ENCODE peak calls at places on chromosome 11, in five cellular contexts. A is K562, Q is GM12878, J is HepG2, P is H1. F is an unnamed sample. For H3K9me3, the result is how much of the 10 kb centered on the place peaks cover.

GRCh38 chr11:73140213-73141030 is 1.7 kb downstream of the FCHSD2 start:
- DNase-seq in A (peak), Q (no peak), J (no peak), P (peak), F (peak)

GRCh38 chr11:86623041-86623621 is 49.3 kb downstream of the ME3 start:
- DNase-seq in A (no peak), Q (no peak), J (no peak), P (no peak), F (no peak)

GRCh38 chr11:114060402-114061052 is 1.0 kb downstream of the ZBTB16 start:
- DNase-seq in A (no peak), Q (no peak), J (no peak), P (peak), F (no peak)

GRCh38 chr11:85171648-85172257 is 455.4 kb downstream of the DLG2 start:
- DNase-seq in A (no peak), Q (no peak), J (no peak), P (no peak), F (no peak)

GRCh38 chr11:112785717-112786116 is 175.5 kb upstream of the NCAM1 start:
- DNase-seq in A (no peak), Q (no peak), J (no peak), P (no peak), F (no peak)

GRCh38 chr11:75031771-75032549 is 43.2 kb downstream of the NEU3 start:
- DNase-seq in A (peak), Q (no peak), J (peak), P (peak), F (peak)

GRCh38 chr11:121389651-121390050 is 62.5 kb upstream of the SORL1 start:
- DNase-seq in A (no peak), Q (no peak), J (no peak), P (no peak), F (no peak)

GRCh38 chr11:27646051-27646818 is 54.0 kb downstream of the BDNF start:
- DNase-seq in A (no peak), Q (no peak), J (no peak), P (no peak), F (no peak)

GRCh38 chr11:103007521-103007920 is 52.0 kb upstream of the MMP13 start:
- DNase-seq in A (no peak), Q (no peak), J (no peak), P (no peak), F (no peak)

GRCh38 chr11:99773646-99774045 is 752.9 kb downstream of the CNTN5 start:
- DNase-seq in A (no peak), Q (no peak), J (peak), P (no peak), F (peak)

GRCh38 chr11:96124155-96124554 is 200.2 kb upstream of the MTMR2 start:
- DNase-seq in A (no peak), Q (no peak), J (no peak), P (no peak), F (no peak)

DNA sequence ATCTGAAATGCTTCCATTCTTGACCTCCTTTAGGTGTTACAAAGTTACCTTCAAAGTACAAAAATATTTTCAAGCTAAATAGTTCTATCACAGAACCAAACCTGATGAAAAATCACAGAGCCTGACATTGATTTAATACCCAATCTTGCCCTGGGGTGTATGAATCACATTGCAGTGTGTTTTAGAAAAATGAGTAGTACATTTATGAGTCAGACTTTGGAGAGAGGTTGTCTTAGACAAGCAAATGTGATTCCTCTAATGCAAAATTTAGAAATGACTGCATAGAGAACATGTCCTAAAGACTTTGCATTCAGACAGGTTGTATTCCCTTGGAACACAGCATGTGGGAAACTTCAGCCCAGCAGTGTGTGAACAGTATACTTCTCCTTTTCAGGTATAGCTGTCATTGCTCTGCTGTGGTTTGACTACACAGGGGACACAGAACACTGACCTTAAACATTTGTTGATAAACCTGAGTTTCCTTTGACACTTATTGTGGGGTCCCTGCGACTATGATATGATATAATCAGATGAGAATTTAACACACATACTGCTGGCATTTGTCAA is 972.1 kb downstream of the JRKL start:
- DNase-seq in A (no peak), Q (no peak), J (no peak), P (no peak), F (no peak)
- H3K9me3 ChIP-seq in A (under half), Q (under half), J (under half), P (under half), F (under half)

GRCh38 chr11:8639655-8640054 is 42.8 kb downstream of the TRIM66 start:
- DNase-seq in A (no peak), Q (no peak), J (no peak), P (no peak), F (no peak)

GRCh38 chr11:8641332-8641731 is 41.1 kb downstream of the TRIM66 start:
- DNase-seq in A (no peak), Q (no peak), J (no peak), P (no peak), F (no peak)

GRCh38 chr11:8640305-8640932 is 42.0 kb downstream of the TRIM66 start:
- DNase-seq in A (no peak), Q (no peak), J (no peak), P (peak), F (no peak)

GRCh38 chr11:8636127-8636526 is 42.1 kb upstream of the STK33 start:
- DNase-seq in A (no peak), Q (no peak), J (no peak), P (no peak), F (no peak)

DNA sequence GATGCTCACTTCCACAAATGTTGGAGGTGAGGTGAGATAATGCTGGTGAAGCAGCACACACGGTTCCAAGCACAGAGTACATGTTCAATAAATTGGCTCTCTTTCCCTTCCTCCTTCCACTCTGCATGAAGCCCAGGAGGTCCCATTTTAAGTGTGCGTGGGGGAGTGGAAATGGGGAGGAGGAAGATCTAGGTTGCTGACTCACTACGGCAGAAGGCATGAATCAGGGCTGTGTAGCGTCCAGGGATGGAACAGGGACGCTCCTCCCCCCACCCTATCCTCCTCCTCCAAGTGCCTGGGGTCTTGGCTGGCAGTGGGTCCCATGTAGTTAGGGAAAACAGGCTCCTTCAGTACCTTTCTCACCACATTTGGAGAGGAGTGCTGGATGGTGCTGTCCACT is 44.2 kb downstream of the TRIM66 start:
- DNase-seq in A (peak), Q (no peak), J (no peak), P (no peak), F (no peak)
- TF ChIP-seq HDAC2 in A (no peak), Q (no peak), J (no peak), P (no peak), F (no peak)

GRCh38 chr11:108207683-108208060 is 14.8 kb downstream of the NPAT start:
- DNase-seq in A (no peak), Q (no peak), J (no peak), P (no peak), F (no peak)
- H3K9me3 ChIP-seq in A (under half), Q (half or more), J (under half), P (under half), F (under half)

GRCh38 chr11:23772081-23772480 is 724.8 kb upstream of the LUZP2 start:
- DNase-seq in A (no peak), Q (no peak), J (no peak), P (no peak), F (no peak)
- TF ChIP-seq HDAC2 in A (no peak), Q (no peak), J (no peak), P (no peak), F (no peak)

DNA sequence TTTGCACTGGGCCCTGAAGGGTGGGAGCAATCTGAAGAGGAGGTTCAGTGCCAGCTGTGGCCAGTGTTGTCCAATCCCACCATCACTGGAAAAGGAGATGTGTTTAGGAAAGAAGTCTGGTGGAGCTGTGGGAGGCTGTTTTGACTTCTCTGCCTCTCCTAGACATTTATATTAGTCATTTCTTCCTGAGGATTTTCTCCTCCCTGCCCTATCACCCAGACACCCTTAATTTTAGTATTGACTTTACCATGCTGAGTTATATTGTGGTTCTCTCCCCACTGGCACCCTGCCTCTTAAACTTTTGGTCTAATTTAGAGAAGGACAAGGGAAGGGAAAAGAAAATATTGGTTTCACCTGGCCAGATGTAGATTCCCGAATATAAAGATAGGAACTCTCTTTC is 159.1 kb downstream of the WNT11 start:
- DNase-seq in A (no peak), Q (no peak), J (no peak), P (no peak), F (no peak)
- H3K9me3 ChIP-seq in A (under half), Q (under half), J (under half), P (under half), F (under half)

GRCh38 chr11:12677131-12677530 is 2.9 kb downstream of the TEAD1 start:
- DNase-seq in A (no peak), Q (no peak), J (no peak), P (no peak), F (no peak)

GRCh38 chr11:12678991-12679390 is 4.8 kb downstream of the TEAD1 start:
- DNase-seq in A (no peak), Q (no peak), J (no peak), P (no peak), F (no peak)

GRCh38 chr11:12679471-12679870 is 5.2 kb downstream of the TEAD1 start:
- DNase-seq in A (no peak), Q (no peak), J (no peak), P (no peak), F (no peak)

GRCh38 chr11:12675951-12676711 is 1.9 kb downstream of the TEAD1 start:
- DNase-seq in A (no peak), Q (no peak), J (no peak), P (no peak), F (no peak)

DNA sequence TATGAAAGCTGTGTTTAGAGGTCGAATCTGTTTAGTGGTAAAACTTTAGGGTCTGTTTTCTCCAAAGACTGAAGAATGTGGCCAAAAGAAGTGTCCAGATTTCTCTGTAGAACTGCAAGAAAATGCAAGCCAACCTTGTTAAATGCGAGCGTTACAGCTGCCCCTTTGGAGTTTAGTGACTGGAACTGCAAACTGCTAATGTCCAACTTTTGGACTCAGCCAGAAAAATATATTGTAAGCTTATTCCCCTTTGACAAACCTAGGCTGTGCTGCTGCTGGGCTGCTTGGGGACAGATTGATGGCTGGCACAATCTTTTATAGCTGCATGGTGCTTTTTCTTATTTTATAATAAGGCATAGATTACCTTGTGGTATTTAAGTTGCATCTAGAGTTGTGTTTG is 3.9 kb downstream of the TEAD1 start:
- DNase-seq in A (no peak), Q (no peak), J (no peak), P (no peak), F (no peak)
- TF ChIP-seq HDAC2 in A (no peak), Q (no peak), J (no peak), P (no peak), F (no peak)

GRCh38 chr11:64923151-64923661 is 1.3 kb upstream of the PPP2R5B start:
- DNase-seq in A (no peak), Q (no peak), J (no peak), P (no peak), F (no peak)
- H3K9me3 ChIP-seq in A (under half), Q (under half), J (under half), P (under half), F (under half)

GRCh38 chr11:42709216-42709615 is 602.6 kb upstream of the API5 start:
- DNase-seq in A (no peak), Q (no peak), J (no peak), P (no peak), F (no peak)

GRCh38 chr11:42707541-42707940 is 604.3 kb upstream of the API5 start:
- DNase-seq in A (no peak), Q (no peak), J (no peak), P (no peak), F (peak)
- TF ChIP-seq HDAC2 in A (no peak), Q (no peak), J (no peak), P (no peak), F (no peak)